ENCODE peak calls at places on chromosomes 5 and 9, in five cellular contexts. B, C, H, K and P are unnamed samples.

GRCh38 chr5:145478651-145479050 is 356.5 kb downstream of the PRELID2 start:
- DNase-seq in B (peak), C (no peak), H (no peak), K (no peak), P (no peak)

GRCh38 chr5:90767710-90768109 is 209.1 kb downstream of the ADGRV1 start:
- DNase-seq in B (no peak), C (no peak), H (no peak), K (no peak), P (no peak)

GRCh38 chr5:17436766-17437221 is 61.2 kb upstream of the TAF11L2 start:
- DNase-seq in B (no peak), C (no peak), H (no peak), K (no peak), P (no peak)

GRCh38 chr9:111095423-111095822 is 57.2 kb upstream of the LPAR1 start:
- DNase-seq in B (no peak), C (no peak), H (no peak), K (no peak), P (no peak)

GRCh38 chr5:72191404-72191803 is 84.1 kb downstream of the MAP1B start:
- DNase-seq in B (no peak), C (no peak), H (no peak), K (no peak), P (no peak)

GRCh38 chr5:378301-378891 is 56.9 kb downstream of the AHRR start:
- DNase-seq in B (peak), C (no peak), H (peak), K (peak), P (no peak)

GRCh38 chr5:84487963-84488362 is 103.3 kb upstream of the EDIL3 start:
- DNase-seq in B (no peak), C (peak), H (no peak), K (no peak), P (peak)

GRCh38 chr5:82031220-82032119 is 59.6 kb downstream of the ATG10 start:
- DNase-seq in B (no peak), C (peak), H (no peak), K (no peak), P (no peak)

GRCh38 chr5:68027519-68027918 is 188.0 kb upstream of the PIK3R1 start:
- DNase-seq in B (peak), C (no peak), H (no peak), K (no peak), P (peak)